ENCODE peak calls at places on chromosome 22, in seven cellular contexts. P is NCI-H1105 treated with DMSO at 0.1 percent for 48 hours; E is occipital lobe; B is fibroblast of pulmonary artery; T is HT-29; K is activated T-cell treated with anti-CD3 and anti-CD28 coated beads, Interleukin-2, amount 50 U/mL, for 72 hours; I is NCI-H1092 treated with DMSO at 0.1 percent for 48 hours. C is an unnamed sample.

GRCh38 chr22:45319319-45319675 is 9.6 kb downstream of the FAM118A start:
- DNase-seq in P (no peak), E (no peak), B (peak; percentile 72), T (no peak), K (no peak), I (no peak), C (no peak)

GRCh38 chr22:46028069-46028991 is 51.4 kb upstream of the WNT7B start:
- DNase-seq in P (no peak), E (no peak), B (no peak), T (no peak), K (no peak), I (no peak), C (no peak)

GRCh38 chr22:37525073-37525745 is 6.0 kb upstream of the CARD10 start:
- DNase-seq in P (no peak), E (no peak), B (peak; percentile 75), T (peak; percentile 54), K (peak; percentile 14), I (no peak), C (peak; percentile 75)

GRCh38 chr22:42296381-42296853 is 26.0 kb upstream of the TCF20 start:
- DNase-seq in P (peak; percentile 91), E (peak; percentile 61), B (no peak), T (no peak), K (no peak), I (peak; percentile 96), C (no peak)

GRCh38 chr22:49152146-49152929 is 675.3 kb downstream of the BRD1 start:
- DNase-seq in P (no peak), E (no peak), B (no peak), T (no peak), K (no peak), I (no peak), C (no peak)

GRCh38 chr22:28976588-28976987 is 85.0 kb downstream of the C22orf31 start:
- DNase-seq in P (no peak), E (no peak), B (peak; percentile 74), T (peak; percentile 51), K (no peak), I (no peak), C (peak; percentile 46)

GRCh38 chr22:38258895-38259294 is 13.9 kb downstream of the TMEM184B start:
- DNase-seq in P (no peak), E (no peak), B (peak; percentile 96), T (no peak), K (no peak), I (no peak), C (no peak)

GRCh38 chr22:39332441-39333064 is 13.1 kb upstream of the RPL3 start:
- DNase-seq in P (no peak), E (no peak), B (no peak), T (no peak), K (no peak), I (no peak), C (no peak)

GRCh38 chr22:48250286-48250895 is 1487.9 kb downstream of the TBC1D22A start:
- DNase-seq in P (no peak), E (no peak), B (no peak), T (no peak), K (no peak), I (no peak), C (no peak)

GRCh38 chr22:19644314-19645223 is 69.7 kb upstream of the SEPTIN5 start:
- DNase-seq in P (no peak), E (no peak), B (no peak), T (no peak), K (no peak), I (no peak), C (no peak)

GRCh38 chr22:37696657-37697539 is at the start of gene TRIOBP:
- DNase-seq in P (no peak), E (peak; percentile 57), B (peak; percentile 93), T (peak; percentile 84), K (peak; percentile 87), I (peak; percentile 97), C (peak; percentile 99)

GRCh38 chr22:18118345-18118915 is 7.8 kb downstream of the TUBA8 start:
- DNase-seq in P (no peak), E (no peak), B (no peak), T (no peak), K (no peak), I (no peak), C (no peak)

GRCh38 chr22:21703684-21704316 is 31.8 kb downstream of the YPEL1 start:
- DNase-seq in P (no peak), E (no peak), B (no peak), T (no peak), K (no peak), I (no peak), C (no peak)

GRCh38 chr22:35409783-35410662 is 10.1 kb downstream of the MCM5 start:
- DNase-seq in P (no peak), E (no peak), B (peak; percentile 31), T (no peak), K (peak; percentile 21), I (no peak), C (no peak)

GRCh38 chr22:21570398-21570797 is 2.9 kb downstream of the UBE2L3 start:
- DNase-seq in P (no peak), E (no peak), B (no peak), T (no peak), K (no peak), I (no peak), C (no peak)

GRCh38 chr22:30655532-30655931 is 12.1 kb downstream of the DUSP18 start:
- DNase-seq in P (no peak), E (no peak), B (no peak), T (no peak), K (no peak), I (no peak), C (no peak)

GRCh38 chr22:47419239-47419638 is 656.8 kb downstream of the TBC1D22A start:
- DNase-seq in P (peak; percentile 91), E (no peak), B (no peak), T (no peak), K (no peak), I (no peak), C (no peak)

GRCh38 chr22:30390974-30391691 is 3.9 kb upstream of the RNF215 start:
- DNase-seq in P (peak; percentile 46), E (peak; percentile 48), B (peak; percentile 80), T (peak; percentile 80), K (peak; percentile 84), I (peak; percentile 32), C (peak; percentile 76)

GRCh38 chr22:37501610-37502341 is 15.6 kb upstream of the MFNG start:
- DNase-seq in P (no peak), E (no peak), B (peak; percentile 94), T (peak; percentile 96), K (no peak), I (no peak), C (peak; percentile 98)

GRCh38 chr22:24115247-24116207 is 65.8 kb upstream of the SUSD2 start:
- DNase-seq in P (no peak), E (peak; percentile 20), B (no peak), T (no peak), K (no peak), I (no peak), C (no peak)

GRCh38 chr22:47041201-47042115 is 279.0 kb downstream of the TBC1D22A start:
- DNase-seq in P (no peak), E (no peak), B (no peak), T (no peak), K (no peak), I (no peak), C (no peak)

GRCh38 chr22:22020425-22020852 is 37.9 kb upstream of the TOP3B start:
- DNase-seq in P (no peak), E (no peak), B (no peak), T (no peak), K (no peak), I (no peak), C (no peak)

GRCh38 chr22:43240614-43241013 is 53.7 kb upstream of the TTLL12 start:
- DNase-seq in P (no peak), E (no peak), B (no peak), T (no peak), K (no peak), I (no peak), C (no peak)

GRCh38 chr22:31176923-31177322 is 16.9 kb downstream of the RNF185 start:
- DNase-seq in P (no peak), E (no peak), B (no peak), T (no peak), K (no peak), I (no peak), C (no peak)

GRCh38 chr22:46085831-46086576 is 64.3 kb upstream of the PPARA start:
- DNase-seq in P (no peak), E (no peak), B (peak; percentile 51), T (peak; percentile 89), K (no peak), I (no peak), C (peak; percentile 89)

GRCh38 chr22:17882727-17883126 is 108.5 kb upstream of the BID start:
- DNase-seq in P (no peak), E (no peak), B (no peak), T (no peak), K (no peak), I (no peak), C (no peak)

GRCh38 chr22:38850941-38851849 is 7.4 kb upstream of the NPTXR start:
- DNase-seq in P (no peak), E (no peak), B (peak; percentile 60), T (no peak), K (no peak), I (no peak), C (peak; percentile 57)

GRCh38 chr22:23110190-23110921 is 31.4 kb downstream of the RSPH14 start:
- DNase-seq in P (peak; percentile 47), E (no peak), B (no peak), T (no peak), K (no peak), I (peak; percentile 87), C (no peak)

GRCh38 chr22:45612940-45613339 is 58.7 kb upstream of the ATXN10 start:
- DNase-seq in P (no peak), E (no peak), B (peak; percentile 20), T (no peak), K (no peak), I (no peak), C (no peak)

GRCh38 chr22:18979957-18980356 is 43.9 kb upstream of the PRODH start:
- DNase-seq in P (no peak), E (no peak), B (no peak), T (no peak), K (no peak), I (no peak), C (no peak)

GRCh38 chr22:37485714-37486223 is 415 bp downstream of the MFNG start:
- DNase-seq in P (no peak), E (no peak), B (no peak), T (no peak), K (peak; percentile 29), I (no peak), C (no peak)